ENCODE peak calls at places on chromosomes 4 and X, in five cellular contexts. I is T-helper 1 cell; C is activated naive CD4-positive, alpha-beta T cell treated with anti-CD3 and anti-CD28 coated beads for 36 hours; A is cardiac fibroblast; Q is ELF-1. R is an unnamed sample.

GRCh38 chr4:184487503-184487902 is 13.2 kb upstream of the IRF2 start:
- DNase-seq in Q (no peak), I (no peak), A (no peak), C (no peak), R (no peak)

GRCh38 chr4:77579406-77580076 is 26.1 kb upstream of the CXCL13 start:
- DNase-seq in I (no peak), A (peak; percentile 85), C (no peak), Q (no peak), R (peak; percentile 88)

GRCh38 chr4:79964715-79965345 is 108.2 kb downstream of the ANTXR2 start:
- DNase-seq in Q (peak; percentile 88), C (no peak), I (no peak), A (no peak), R (no peak)

GRCh38 chrX:49291615-49292337 is 11.7 kb upstream of the GAGE10 start:
- DNase-seq in I (peak; percentile 40), Q (peak; percentile 91), C (peak; percentile 88), A (peak; percentile 70), R (peak; percentile 33)

GRCh38 chrX:129823115-129823514 is 20.6 kb downstream of the ZDHHC9 start:
- DNase-seq in Q (peak; percentile 29), A (peak; percentile 61), I (peak; percentile 29), C (peak; percentile 73), R (no peak)

GRCh38 chr4:45317276-45317675 is 590.9 kb upstream of the GNPDA2 start:
- DNase-seq in I (no peak), A (peak; percentile 59), Q (no peak), C (no peak), R (no peak)

GRCh38 chrX:70096052-70096451 is 33.8 kb downstream of the OTUD6A start:
- DNase-seq in A (peak; percentile 39), C (peak; percentile 5), Q (peak; percentile 48), I (no peak), R (no peak)

GRCh38 chr4:139492429-139492828 is 38.5 kb downstream of the RAB33B start:
- DNase-seq in C (no peak), A (no peak), I (no peak), Q (no peak), R (no peak)

GRCh38 chrX:17154001-17154400 is 207.5 kb downstream of the REPS2 start:
- DNase-seq in C (no peak), Q (no peak), I (no peak), A (no peak), R (no peak)

GRCh38 chr4:18198653-18199052 is 177.1 kb upstream of the LCORL start:
- DNase-seq in I (no peak), C (no peak), A (no peak), Q (no peak), R (no peak)

GRCh38 chrX:119062750-119063374 is 9.9 kb upstream of the CT47C1 start:
- DNase-seq in C (no peak), I (no peak), A (peak; percentile 28), Q (peak; percentile 27), R (no peak)

GRCh38 chr4:182876006-182876405 is 41.2 kb downstream of the DCTD start:
- DNase-seq in I (no peak), Q (no peak), C (no peak), A (no peak), R (no peak)

GRCh38 chr4:5040839-5041238 is 10.4 kb upstream of the STK32B start:
- DNase-seq in C (no peak), Q (no peak), I (no peak), A (no peak), R (no peak)

GRCh38 chrX:131704136-131704695 is 160.3 kb downstream of the OR13H1 start:
- DNase-seq in I (no peak), A (no peak), C (no peak), Q (peak; percentile 95), R (peak; percentile 36)

GRCh38 chr4:2958446-2958845 is 4.8 kb downstream of the NOP14 start:
- DNase-seq in C (no peak), Q (no peak), I (no peak), A (no peak), R (no peak)

GRCh38 chrX:12446342-12447075 is 308.2 kb downstream of the FRMPD4 start:
- DNase-seq in Q (no peak), A (peak; percentile 56), C (no peak), I (no peak), R (no peak)

GRCh38 chrX:1554469-1555210 is 17.7 kb upstream of the P2RY8 start:
- DNase-seq in C (peak; percentile 41), A (no peak), Q (no peak), I (peak; percentile 38), R (no peak)

GRCh38 chrX:85907316-85907715 is 140.0 kb downstream of the CHM start:
- DNase-seq in I (no peak), A (no peak), Q (no peak), C (no peak), R (no peak)

GRCh38 chr4:80182237-80182866 is 15.0 kb upstream of the PRDM8 start:
- DNase-seq in A (no peak), Q (no peak), C (peak; percentile 29), I (no peak), R (no peak)

GRCh38 chr4:133320576-133321170 is 171.6 kb downstream of the PCDH10 start:
- DNase-seq in A (peak; percentile 37), C (no peak), I (no peak), Q (peak; percentile 11), R (peak; percentile 8)

GRCh38 chrX:9785944-9786741 is at the start of gene SHROOM2:
- DNase-seq in Q (peak; percentile 39), A (peak; percentile 26), C (no peak), I (no peak), R (no peak)

GRCh38 chr4:104896623-104897296 is 249.9 kb upstream of the TET2 start:
- DNase-seq in A (no peak), C (no peak), Q (no peak), I (no peak), R (no peak)

GRCh38 chrX:100636321-100636991 is at the start of gene TSPAN6:
- DNase-seq in I (peak; percentile 45), Q (peak; percentile 96), A (peak; percentile 91), C (peak; percentile 84), R (peak; percentile 83)

GRCh38 chr4:106268731-106269272 is 47.2 kb downstream of the TBCK start:
- DNase-seq in A (peak; percentile 12), Q (no peak), I (no peak), C (no peak), R (no peak)

GRCh38 chrX:21479695-21480280 is 105.6 kb downstream of the CNKSR2 start:
- DNase-seq in C (no peak), Q (peak; percentile 48), I (no peak), A (peak; percentile 66), R (peak; percentile 2)

R was measured in PC-9.